ENCODE peak calls at places on chromosomes 4 and X, in eight cellular contexts. Z, S, W, X, A, N, Y and T are unnamed samples.
A peak's percentile ranks its signal among the peaks of the same experiment; 100 is the strongest.

GRCh38 chrX:77788050-77788449 is 2.0 kb upstream of the ATRX start:
- DNase-seq in Z (peak; percentile 14), S (no peak), W (peak; percentile 8), X (no peak), A (peak; percentile 53), N (no peak), Y (no peak), T (no peak)

GRCh38 chr4:83208776-83209365 is 75.7 kb downstream of the COQ2 start:
- DNase-seq in Z (no peak), S (no peak), W (no peak), X (no peak), A (no peak), N (no peak), Y (no peak), T (no peak)

GRCh38 chr4:64340243-64341110 is 68.8 kb downstream of the TECRL start:
- DNase-seq in Z (no peak), S (no peak), W (peak; percentile 70), X (no peak), A (no peak), N (no peak), Y (no peak), T (no peak)

GRCh38 chr4:42018451-42018850 is 28.1 kb downstream of the SLC30A9 start:
- DNase-seq in Z (no peak), S (no peak), W (no peak), X (no peak), A (no peak), N (no peak), Y (no peak), T (no peak)

GRCh38 chrX:130395341-130395740 is 6.4 kb upstream of the RBMX2 start:
- DNase-seq in Z (no peak), S (no peak), W (no peak), X (no peak), A (no peak), N (no peak), Y (no peak), T (no peak)

GRCh38 chr4:165085946-165086345 is 26.7 kb downstream of the TMEM192 start:
- DNase-seq in Z (no peak), S (no peak), W (no peak), X (no peak), A (peak; percentile 76), N (no peak), Y (no peak), T (no peak)

GRCh38 chrX:84182521-84182920 is 5.5 kb downstream of the RPS6KA6 start:
- DNase-seq in Z (no peak), S (no peak), W (no peak), X (no peak), A (no peak), N (no peak), Y (no peak), T (no peak)

GRCh38 chr4:83230928-83231327 is 53.7 kb downstream of the COQ2 start:
- DNase-seq in Z (no peak), S (no peak), W (no peak), X (no peak), A (no peak), N (no peak), Y (no peak), T (no peak)

GRCh38 chr4:112029642-112030235 is 115.5 kb upstream of the FAM241A start:
- DNase-seq in Z (no peak), S (no peak), W (no peak), X (peak; percentile 27), A (peak; percentile 5), N (no peak), Y (no peak), T (no peak)

GRCh38 chr4:18754180-18754579 is 732.6 kb upstream of the LCORL start:
- DNase-seq in Z (no peak), S (no peak), W (no peak), X (no peak), A (no peak), N (no peak), Y (no peak), T (no peak)
- TF ChIP-seq CTCF in Z (no peak), S (no peak), W (no peak), X (no peak), A (no peak), N (no peak), Y (no peak), T (no peak)

DNA sequence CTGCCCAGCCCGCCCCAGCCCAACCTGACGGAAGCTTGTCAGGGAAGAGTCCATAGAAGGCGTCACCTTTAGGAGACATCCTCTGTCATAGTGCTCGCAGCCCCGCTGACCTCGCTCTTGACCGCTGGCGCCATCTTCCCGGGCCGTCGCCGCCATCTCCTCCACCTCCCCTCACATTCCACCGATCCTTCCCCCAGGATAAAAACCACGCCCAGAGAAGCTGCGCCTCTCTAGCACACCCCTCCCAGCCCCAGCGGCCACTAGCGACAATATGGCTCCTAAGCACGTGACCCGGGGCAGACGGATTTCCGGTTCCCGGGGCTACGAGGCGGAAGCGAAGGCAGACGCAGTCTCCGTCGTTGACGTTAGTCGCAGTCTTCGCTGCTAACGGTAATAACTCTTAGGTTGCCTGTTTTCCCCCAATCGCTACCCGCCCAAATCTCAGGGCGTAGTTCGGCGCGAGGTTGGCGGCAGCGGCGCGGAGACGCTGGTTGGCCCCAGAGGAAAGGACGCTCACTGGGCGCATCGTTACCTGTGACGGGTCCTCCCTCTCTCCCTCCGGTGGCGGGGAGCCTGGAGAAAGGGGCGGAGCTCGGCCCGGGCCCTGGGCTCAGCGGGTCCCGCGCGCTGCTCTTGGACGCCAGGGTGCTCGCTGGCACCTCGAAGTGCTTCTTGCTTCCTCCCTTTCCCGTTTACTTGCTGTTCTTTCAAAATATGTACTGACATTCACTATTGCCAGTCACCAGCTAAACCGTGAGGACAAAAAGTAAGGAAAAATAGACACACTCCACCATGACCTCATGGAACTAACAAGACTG is at the start of the genes RCHY1 and THAP6:
- DNase-seq in Z (peak; percentile 93), S (peak; percentile 96), W (peak; percentile 97), X (peak; percentile 94), A (peak; percentile 94), N (peak; percentile 98), Y (peak; percentile 85), T (peak; percentile 80)
- TF ChIP-seq CTCF in Z (no peak), S (peak; percentile 11), W (no peak), X (no peak), A (no peak), N (no peak), Y (no peak), T (no peak)

GRCh38 chr4:31692407-31692940 is 972.3 kb downstream of the PCDH7 start:
- DNase-seq in Z (no peak), S (no peak), W (no peak), X (no peak), A (no peak), N (no peak), Y (no peak), T (no peak)
- TF ChIP-seq CTCF in Z (peak; percentile 21), S (no peak), W (no peak), X (no peak), A (peak; percentile 16), N (no peak), Y (no peak), T (peak; percentile 22)

DNA sequence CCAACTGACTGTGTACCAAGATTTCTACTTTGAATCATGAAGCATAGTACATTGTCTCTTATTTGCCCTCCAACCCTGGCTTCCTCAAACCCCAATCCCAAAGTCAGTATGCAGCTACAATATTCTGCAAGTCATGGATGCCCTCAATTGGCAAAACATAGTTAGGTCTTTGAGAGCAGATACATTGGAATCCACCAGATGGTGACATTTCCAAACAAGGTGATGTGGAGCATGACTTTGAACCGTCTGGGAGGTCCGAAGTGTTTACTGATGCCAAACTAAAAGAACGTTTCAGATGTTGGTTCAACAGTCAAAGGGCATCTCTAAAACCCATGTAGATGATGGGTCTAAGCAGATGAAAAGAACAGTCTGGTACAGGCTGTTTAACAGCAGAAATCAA is 43.7 kb upstream of the FRMD7 start:
- DNase-seq in Z (peak; percentile 0), S (no peak), W (no peak), X (no peak), A (peak; percentile 7), N (no peak), Y (no peak), T (no peak)
- TF ChIP-seq CTCF in Z (peak; percentile 11), S (no peak), W (no peak), X (no peak), A (no peak), N (no peak), Y (no peak), T (no peak)

GRCh38 chr4:145047151-145047550 is 50.8 kb downstream of the ANAPC10 start:
- DNase-seq in Z (no peak), S (no peak), W (no peak), X (no peak), A (peak; percentile 75), N (no peak), Y (no peak), T (no peak)
- TF ChIP-seq CTCF in Z (no peak), S (no peak), W (no peak), X (no peak), A (no peak), N (no peak), Y (no peak), T (no peak)

GRCh38 chr4:13611283-13611842 is 16.2 kb downstream of the BOD1L1 start:
- DNase-seq in Z (peak; percentile 85), S (no peak), W (peak; percentile 36), X (no peak), A (peak; percentile 93), N (no peak), Y (peak; percentile 46), T (peak; percentile 52)

GRCh38 chr4:13615162-13615561 is 12.4 kb downstream of the BOD1L1 start:
- DNase-seq in Z (no peak), S (no peak), W (no peak), X (no peak), A (no peak), N (no peak), Y (peak; percentile 22), T (no peak)

GRCh38 chr4:13616597-13616996 is 10.9 kb downstream of the BOD1L1 start:
- DNase-seq in Z (no peak), S (no peak), W (no peak), X (no peak), A (no peak), N (no peak), Y (no peak), T (no peak)

GRCh38 chr4:13617801-13618200 is 9.7 kb downstream of the BOD1L1 start:
- DNase-seq in Z (no peak), S (no peak), W (no peak), X (no peak), A (no peak), N (no peak), Y (no peak), T (no peak)

DNA sequence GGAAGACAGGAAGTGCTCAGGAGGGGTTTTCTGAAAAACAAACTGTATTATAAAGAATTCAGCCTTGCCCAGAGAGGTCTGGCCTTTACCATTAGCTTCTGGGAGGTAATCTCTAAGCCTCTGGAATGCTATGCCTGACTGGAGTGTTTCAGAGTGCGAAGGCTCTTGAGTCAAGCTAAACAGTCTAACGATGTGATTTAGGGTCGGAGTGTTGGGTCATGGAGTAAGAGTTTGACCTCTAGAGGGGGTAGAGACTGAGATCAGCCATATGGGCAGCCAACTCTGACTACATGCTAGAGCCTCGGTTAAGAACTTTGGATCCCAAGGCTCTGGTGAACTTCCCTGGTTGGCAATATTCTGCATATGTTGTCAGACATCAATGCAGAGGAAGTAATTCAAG is 15.0 kb downstream of the BOD1L1 start:
- DNase-seq in Z (no peak), S (no peak), W (no peak), X (no peak), A (peak; percentile 46), N (no peak), Y (no peak), T (no peak)
- TF ChIP-seq CTCF in Z (no peak), S (no peak), W (no peak), X (no peak), A (no peak), N (no peak), Y (no peak), T (no peak)

GRCh38 chr4:6549445-6549844 is 25.5 kb upstream of the MAN2B2 start:
- DNase-seq in Z (no peak), S (no peak), W (no peak), X (no peak), A (no peak), N (no peak), Y (no peak), T (no peak)
- TF ChIP-seq CTCF in Z (no peak), S (no peak), W (no peak), X (no peak), A (no peak), N (no peak), Y (no peak), T (no peak)